ENCODE peak calls at places on chromosomes 12 and 14, in seven cellular contexts. One of them, this sample, is unnamed.

GRCh38 chr12:3727877-3728632 is 24.9 kb downstream of the CRACR2A start:
- DNase-seq in activated CD8-positive, alpha-beta T cell treated with anti-CD3 and anti-CD28 coated beads for 36 hours: peak; percentile 67
- DNase-seq in psoas muscle: no peak
- DNase-seq in activated CD4-positive, alpha-beta T cell treated with anti-CD3 and anti-CD28 coated beads, Interleukin-2, amount 50 U/mL, for 4 hours: no peak
- DNase-seq in activated naive CD8-positive, alpha-beta T cell treated with anti-CD3 and anti-CD28 coated beads, Interleukin-2, amount 50 U/mL, for 16 hours: no peak
- DNase-seq in BJ: no peak
- DNase-seq in NCI-H1048: no peak
- DNase-seq in this sample: no peak

GRCh38 chr14:67943947-67944346 is 124.4 kb downstream of the RAD51B start:
- DNase-seq in activated CD8-positive, alpha-beta T cell treated with anti-CD3 and anti-CD28 coated beads for 36 hours: peak; percentile 67
- DNase-seq in psoas muscle: no peak
- DNase-seq in activated CD4-positive, alpha-beta T cell treated with anti-CD3 and anti-CD28 coated beads, Interleukin-2, amount 50 U/mL, for 4 hours: peak; percentile 19
- DNase-seq in activated naive CD8-positive, alpha-beta T cell treated with anti-CD3 and anti-CD28 coated beads, Interleukin-2, amount 50 U/mL, for 16 hours: peak; percentile 21
- DNase-seq in BJ: no peak
- DNase-seq in NCI-H1048: peak; percentile 56
- DNase-seq in this sample: no peak

GRCh38 chr12:13288501-13288900 is 92.0 kb downstream of the EMP1 start:
- DNase-seq in activated CD8-positive, alpha-beta T cell treated with anti-CD3 and anti-CD28 coated beads for 36 hours: no peak
- DNase-seq in psoas muscle: no peak
- DNase-seq in activated CD4-positive, alpha-beta T cell treated with anti-CD3 and anti-CD28 coated beads, Interleukin-2, amount 50 U/mL, for 4 hours: no peak
- DNase-seq in activated naive CD8-positive, alpha-beta T cell treated with anti-CD3 and anti-CD28 coated beads, Interleukin-2, amount 50 U/mL, for 16 hours: no peak
- DNase-seq in BJ: no peak
- DNase-seq in NCI-H1048: no peak
- DNase-seq in this sample: no peak

GRCh38 chr14:91108941-91109611 is 4.8 kb upstream of the DGLUCY start:
- DNase-seq in activated CD8-positive, alpha-beta T cell treated with anti-CD3 and anti-CD28 coated beads for 36 hours: peak; percentile 58
- DNase-seq in psoas muscle: peak; percentile 67
- DNase-seq in activated CD4-positive, alpha-beta T cell treated with anti-CD3 and anti-CD28 coated beads, Interleukin-2, amount 50 U/mL, for 4 hours: no peak
- DNase-seq in activated naive CD8-positive, alpha-beta T cell treated with anti-CD3 and anti-CD28 coated beads, Interleukin-2, amount 50 U/mL, for 16 hours: no peak
- DNase-seq in BJ: no peak
- DNase-seq in NCI-H1048: no peak
- DNase-seq in this sample: peak; percentile 8

GRCh38 chr12:1205512-1206060 is 214.6 kb downstream of the ERC1 start:
- DNase-seq in activated CD8-positive, alpha-beta T cell treated with anti-CD3 and anti-CD28 coated beads for 36 hours: no peak
- DNase-seq in psoas muscle: no peak
- DNase-seq in activated CD4-positive, alpha-beta T cell treated with anti-CD3 and anti-CD28 coated beads, Interleukin-2, amount 50 U/mL, for 4 hours: no peak
- DNase-seq in activated naive CD8-positive, alpha-beta T cell treated with anti-CD3 and anti-CD28 coated beads, Interleukin-2, amount 50 U/mL, for 16 hours: no peak
- DNase-seq in BJ: peak; percentile 23
- DNase-seq in NCI-H1048: no peak
- DNase-seq in this sample: no peak

GRCh38 chr12:68851592-68851952 is 43.6 kb downstream of the MDM2 start:
- DNase-seq in activated CD8-positive, alpha-beta T cell treated with anti-CD3 and anti-CD28 coated beads for 36 hours: no peak
- DNase-seq in psoas muscle: no peak
- DNase-seq in activated CD4-positive, alpha-beta T cell treated with anti-CD3 and anti-CD28 coated beads, Interleukin-2, amount 50 U/mL, for 4 hours: no peak
- DNase-seq in activated naive CD8-positive, alpha-beta T cell treated with anti-CD3 and anti-CD28 coated beads, Interleukin-2, amount 50 U/mL, for 16 hours: no peak
- DNase-seq in BJ: no peak
- DNase-seq in NCI-H1048: no peak
- DNase-seq in this sample: no peak

GRCh38 chr12:31828057-31828456 is 99.2 kb upstream of the AMN1 start:
- DNase-seq in activated CD8-positive, alpha-beta T cell treated with anti-CD3 and anti-CD28 coated beads for 36 hours: no peak
- DNase-seq in psoas muscle: no peak
- DNase-seq in activated CD4-positive, alpha-beta T cell treated with anti-CD3 and anti-CD28 coated beads, Interleukin-2, amount 50 U/mL, for 4 hours: no peak
- DNase-seq in activated naive CD8-positive, alpha-beta T cell treated with anti-CD3 and anti-CD28 coated beads, Interleukin-2, amount 50 U/mL, for 16 hours: no peak
- DNase-seq in BJ: no peak
- DNase-seq in NCI-H1048: no peak
- DNase-seq in this sample: no peak

GRCh38 chr12:96889273-96889933 is 17.7 kb upstream of the NEDD1 start:
- DNase-seq in activated CD8-positive, alpha-beta T cell treated with anti-CD3 and anti-CD28 coated beads for 36 hours: no peak
- DNase-seq in psoas muscle: no peak
- DNase-seq in activated CD4-positive, alpha-beta T cell treated with anti-CD3 and anti-CD28 coated beads, Interleukin-2, amount 50 U/mL, for 4 hours: no peak
- DNase-seq in activated naive CD8-positive, alpha-beta T cell treated with anti-CD3 and anti-CD28 coated beads, Interleukin-2, amount 50 U/mL, for 16 hours: no peak
- DNase-seq in BJ: peak; percentile 54
- DNase-seq in NCI-H1048: no peak
- DNase-seq in this sample: no peak

GRCh38 chr12:4084631-4085030 is 188.9 kb upstream of the CCND2 start:
- DNase-seq in activated CD8-positive, alpha-beta T cell treated with anti-CD3 and anti-CD28 coated beads for 36 hours: no peak
- DNase-seq in psoas muscle: no peak
- DNase-seq in activated CD4-positive, alpha-beta T cell treated with anti-CD3 and anti-CD28 coated beads, Interleukin-2, amount 50 U/mL, for 4 hours: no peak
- DNase-seq in activated naive CD8-positive, alpha-beta T cell treated with anti-CD3 and anti-CD28 coated beads, Interleukin-2, amount 50 U/mL, for 16 hours: no peak
- DNase-seq in BJ: no peak
- DNase-seq in NCI-H1048: no peak
- DNase-seq in this sample: no peak

GRCh38 chr14:96221841-96222240 is 17.2 kb downstream of the BDKRB2 start:
- DNase-seq in activated CD8-positive, alpha-beta T cell treated with anti-CD3 and anti-CD28 coated beads for 36 hours: no peak
- DNase-seq in psoas muscle: no peak
- DNase-seq in activated CD4-positive, alpha-beta T cell treated with anti-CD3 and anti-CD28 coated beads, Interleukin-2, amount 50 U/mL, for 4 hours: no peak
- DNase-seq in activated naive CD8-positive, alpha-beta T cell treated with anti-CD3 and anti-CD28 coated beads, Interleukin-2, amount 50 U/mL, for 16 hours: no peak
- DNase-seq in BJ: no peak
- DNase-seq in NCI-H1048: no peak
- DNase-seq in this sample: no peak

GRCh38 chr12:56261503-56262230 is 3.5 kb upstream of the ANKRD52 start:
- DNase-seq in activated CD8-positive, alpha-beta T cell treated with anti-CD3 and anti-CD28 coated beads for 36 hours: no peak
- DNase-seq in psoas muscle: peak; percentile 66
- DNase-seq in activated CD4-positive, alpha-beta T cell treated with anti-CD3 and anti-CD28 coated beads, Interleukin-2, amount 50 U/mL, for 4 hours: no peak
- DNase-seq in activated naive CD8-positive, alpha-beta T cell treated with anti-CD3 and anti-CD28 coated beads, Interleukin-2, amount 50 U/mL, for 16 hours: no peak
- DNase-seq in BJ: peak; percentile 79
- DNase-seq in NCI-H1048: no peak
- DNase-seq in this sample: no peak

GRCh38 chr12:75099215-75099614 is 110.4 kb downstream of the KCNC2 start:
- DNase-seq in activated CD8-positive, alpha-beta T cell treated with anti-CD3 and anti-CD28 coated beads for 36 hours: no peak
- DNase-seq in psoas muscle: no peak
- DNase-seq in activated CD4-positive, alpha-beta T cell treated with anti-CD3 and anti-CD28 coated beads, Interleukin-2, amount 50 U/mL, for 4 hours: no peak
- DNase-seq in activated naive CD8-positive, alpha-beta T cell treated with anti-CD3 and anti-CD28 coated beads, Interleukin-2, amount 50 U/mL, for 16 hours: no peak
- DNase-seq in BJ: no peak
- DNase-seq in NCI-H1048: no peak
- DNase-seq in this sample: no peak

GRCh38 chr12:116712458-116713303 is 25.2 kb downstream of the SPRING1 start:
- DNase-seq in activated CD8-positive, alpha-beta T cell treated with anti-CD3 and anti-CD28 coated beads for 36 hours: no peak
- DNase-seq in psoas muscle: no peak
- DNase-seq in activated CD4-positive, alpha-beta T cell treated with anti-CD3 and anti-CD28 coated beads, Interleukin-2, amount 50 U/mL, for 4 hours: no peak
- DNase-seq in activated naive CD8-positive, alpha-beta T cell treated with anti-CD3 and anti-CD28 coated beads, Interleukin-2, amount 50 U/mL, for 16 hours: no peak
- DNase-seq in BJ: no peak
- DNase-seq in NCI-H1048: no peak
- DNase-seq in this sample: no peak

GRCh38 chr12:52807544-52808470 is 6.1 kb downstream of the KRT4 start:
- DNase-seq in activated CD8-positive, alpha-beta T cell treated with anti-CD3 and anti-CD28 coated beads for 36 hours: no peak
- DNase-seq in psoas muscle: no peak
- DNase-seq in activated CD4-positive, alpha-beta T cell treated with anti-CD3 and anti-CD28 coated beads, Interleukin-2, amount 50 U/mL, for 4 hours: no peak
- DNase-seq in activated naive CD8-positive, alpha-beta T cell treated with anti-CD3 and anti-CD28 coated beads, Interleukin-2, amount 50 U/mL, for 16 hours: no peak
- DNase-seq in BJ: no peak
- DNase-seq in NCI-H1048: no peak
- DNase-seq in this sample: no peak

GRCh38 chr12:131413006-131413405 is 297.9 kb upstream of the SFSWAP start:
- DNase-seq in activated CD8-positive, alpha-beta T cell treated with anti-CD3 and anti-CD28 coated beads for 36 hours: no peak
- DNase-seq in psoas muscle: no peak
- DNase-seq in activated CD4-positive, alpha-beta T cell treated with anti-CD3 and anti-CD28 coated beads, Interleukin-2, amount 50 U/mL, for 4 hours: no peak
- DNase-seq in activated naive CD8-positive, alpha-beta T cell treated with anti-CD3 and anti-CD28 coated beads, Interleukin-2, amount 50 U/mL, for 16 hours: no peak
- DNase-seq in BJ: no peak
- DNase-seq in NCI-H1048: no peak
- DNase-seq in this sample: no peak

GRCh38 chr14:99745307-99745951 is 47.8 kb upstream of the EML1 start:
- DNase-seq in activated CD8-positive, alpha-beta T cell treated with anti-CD3 and anti-CD28 coated beads for 36 hours: no peak
- DNase-seq in psoas muscle: no peak
- DNase-seq in activated CD4-positive, alpha-beta T cell treated with anti-CD3 and anti-CD28 coated beads, Interleukin-2, amount 50 U/mL, for 4 hours: no peak
- DNase-seq in activated naive CD8-positive, alpha-beta T cell treated with anti-CD3 and anti-CD28 coated beads, Interleukin-2, amount 50 U/mL, for 16 hours: no peak
- DNase-seq in BJ: peak; percentile 77
- DNase-seq in NCI-H1048: no peak
- DNase-seq in this sample: no peak

GRCh38 chr14:66105819-66106218 is 380.4 kb upstream of the CCDC196 start:
- DNase-seq in activated CD8-positive, alpha-beta T cell treated with anti-CD3 and anti-CD28 coated beads for 36 hours: no peak
- DNase-seq in psoas muscle: no peak
- DNase-seq in activated CD4-positive, alpha-beta T cell treated with anti-CD3 and anti-CD28 coated beads, Interleukin-2, amount 50 U/mL, for 4 hours: no peak
- DNase-seq in activated naive CD8-positive, alpha-beta T cell treated with anti-CD3 and anti-CD28 coated beads, Interleukin-2, amount 50 U/mL, for 16 hours: no peak
- DNase-seq in BJ: no peak
- DNase-seq in NCI-H1048: no peak
- DNase-seq in this sample: no peak